ENCODE peak calls at places on chromosome 3, in five cellular contexts. B is naive B cell, P is H9, T is AG09319, W is AG04450. F is an unnamed sample.

GRCh38 chr3:195212033-195212748 is 58.8 kb downstream of the XXYLT1 start:
- DNase-seq in W (no peak), T (no peak), B (no peak), P (no peak), F (no peak)

GRCh38 chr3:157573281-157573680 is 70.1 kb upstream of the VEPH1 start:
- DNase-seq in B (no peak), W (no peak), P (no peak), T (peak), F (no peak)

GRCh38 chr3:197501496-197501878 is 54.3 kb downstream of the BDH1 start:
- DNase-seq in T (no peak), P (no peak), B (no peak), W (no peak), F (peak)

GRCh38 chr3:5389057-5389456 is 201.6 kb downstream of the EDEM1 start:
- DNase-seq in T (no peak), B (no peak), W (no peak), P (no peak), F (no peak)

GRCh38 chr3:57597973-57598351 is 818 bp upstream of the ARF4 start:
- DNase-seq in B (no peak), T (no peak), W (no peak), P (no peak), F (no peak)

GRCh38 chr3:149000207-149000745 is 8.9 kb downstream of the GYG1 start:
- DNase-seq in W (no peak), T (no peak), P (no peak), B (no peak), F (no peak)

GRCh38 chr3:37833790-37834189 is 27.9 kb upstream of the CTDSPL start:
- DNase-seq in W (no peak), B (no peak), T (no peak), P (no peak), F (no peak)

GRCh38 chr3:172519740-172520139 is 3.5 kb downstream of the TNFSF10 start:
- DNase-seq in W (no peak), P (no peak), T (no peak), B (no peak), F (no peak)

GRCh38 chr3:19885468-19885867 is 48.5 kb downstream of the EFHB start:
- DNase-seq in B (peak), W (no peak), T (no peak), P (peak), F (no peak)

GRCh38 chr3:27289769-27290413 is 79.3 kb downstream of the NEK10 start:
- DNase-seq in B (no peak), T (peak), P (no peak), W (no peak), F (no peak)

GRCh38 chr3:118882353-118882947 is 152.2 kb downstream of the IGSF11 start:
- DNase-seq in T (peak), W (peak), P (peak), B (peak), F (no peak)

GRCh38 chr3:114406286-114406685 is 112.5 kb downstream of the TIGIT start:
- DNase-seq in P (no peak), W (no peak), T (peak), B (no peak), F (no peak)